ENCODE peak calls at places on chromosomes 6 and 20, in six cellular contexts. I is upper lobe of right lung, P is choroid plexus epithelial cell, Y is globus pallidus, N is ureter, Z is GM13976. M is an unnamed sample.

GRCh38 chr6:104226798-104227444 is 632.8 kb downstream of the HACE1 start:
- DNase-seq in I (no peak), P (no peak), Y (peak), N (no peak), Z (no peak), M (no peak)

GRCh38 chr6:79431469-79431868 is 105.8 kb downstream of the LCA5 start:
- DNase-seq in I (no peak), P (no peak), Y (no peak), N (no peak), Z (no peak), M (no peak)

GRCh38 chr6:56450882-56451739 is 191.6 kb downstream of the DST start:
- DNase-seq in I (no peak), P (peak), Y (peak), N (peak), Z (no peak), M (no peak)

GRCh38 chr6:39887692-39888450 is 46.4 kb downstream of the MOCS1 start:
- DNase-seq in I (peak), P (peak), Y (peak), N (peak), Z (no peak), M (no peak)

GRCh38 chr6:111250743-111251406 is 163.6 kb downstream of the SLC16A10 start:
- DNase-seq in I (no peak), P (no peak), Y (no peak), N (no peak), Z (no peak), M (no peak)

GRCh38 chr6:72624557-72625160 is 2.8 kb downstream of the KCNQ5 start:
- DNase-seq in I (no peak), P (peak), Y (peak), N (no peak), Z (no peak), M (peak)

GRCh38 chr6:37691904-37692806 is 5.5 kb downstream of the MDGA1 start:
- DNase-seq in I (peak), P (peak), Y (peak), N (peak), Z (peak), M (peak)

GRCh38 chr6:105911106-105911629 is 175.0 kb upstream of the PRDM1 start:
- DNase-seq in I (no peak), P (no peak), Y (no peak), N (no peak), Z (no peak), M (no peak)

GRCh38 chr6:97177905-97178304 is 105.1 kb downstream of the MMS22L start:
- DNase-seq in I (no peak), P (peak), Y (no peak), N (no peak), Z (no peak), M (no peak)

GRCh38 chr6:35637911-35638310 is 50.8 kb downstream of the FKBP5 start:
- DNase-seq in I (no peak), P (no peak), Y (no peak), N (no peak), Z (no peak), M (no peak)

GRCh38 chr20:4962257-4962855 is 39.0 kb downstream of the SLC23A2 start:
- DNase-seq in I (no peak), P (no peak), Y (no peak), N (no peak), Z (no peak), M (no peak)

GRCh38 chr6:108383967-108384366 is 89.1 kb downstream of the AFG1L start:
- DNase-seq in I (no peak), P (no peak), Y (no peak), N (no peak), Z (no peak), M (no peak)

M was measured in GM20000.